ENCODE peak calls at places on chromosome 15, in five cellular contexts. H is tibial nerve, Z is stomach, Y is right cardiac atrium, J is adipocyte. K is an unnamed sample.
A peak's percentile ranks its signal among the peaks of the same experiment; 100 is the strongest.

GRCh38 chr15:74170845-74171578 is 2.5 kb upstream of the ISLR start:
- DNase-seq in H (peak; percentile 2), Z (peak; percentile 20), Y (no peak), J (no peak), K (no peak)

GRCh38 chr15:45729146-45729545 is 94.3 kb downstream of the SQOR start:
- DNase-seq in H (no peak), Z (no peak), Y (no peak), J (no peak), K (peak; percentile 11)

GRCh38 chr15:86942285-86942684 is 862.6 kb downstream of the AGBL1 start:
- DNase-seq in H (no peak), Z (no peak), Y (no peak), J (no peak), K (no peak)

GRCh38 chr15:76866008-76866407 is 39.1 kb downstream of the SCAPER start:
- DNase-seq in H (no peak), Z (no peak), Y (peak; percentile 28), J (peak; percentile 5), K (peak; percentile 29)

GRCh38 chr15:89551502-89551901 is 23.8 kb upstream of the TICRR start:
- DNase-seq in H (no peak), Z (no peak), Y (no peak), J (no peak), K (no peak)

GRCh38 chr15:68807249-68807648 is 13.4 kb downstream of the ANP32A start:
- DNase-seq in H (no peak), Z (no peak), Y (no peak), J (no peak), K (no peak)

GRCh38 chr15:48059786-48060185 is 61.0 kb upstream of the SLC24A5 start:
- DNase-seq in H (peak; percentile 49), Z (peak; percentile 68), Y (peak; percentile 81), J (peak; percentile 3), K (peak; percentile 39)

GRCh38 chr15:95919460-95919859 is 411.0 kb upstream of the NR2F2 start:
- DNase-seq in H (no peak), Z (no peak), Y (no peak), J (no peak), K (peak; percentile 10)

GRCh38 chr15:65066001-65066634 is 1.7 kb downstream of the RASL12 start:
- DNase-seq in H (no peak), Z (no peak), Y (no peak), J (no peak), K (peak; percentile 36)

GRCh38 chr15:95946946-95947345 is 383.6 kb upstream of the NR2F2 start:
- DNase-seq in H (no peak), Z (no peak), Y (no peak), J (no peak), K (no peak)

GRCh38 chr15:76994001-76994400 is 925 bp upstream of the PSTPIP1 start:
- DNase-seq in H (no peak), Z (peak; percentile 44), Y (peak; percentile 79), J (no peak), K (no peak)

GRCh38 chr15:31338879-31339557 is 12.4 kb downstream of the KLF13 start:
- DNase-seq in H (peak; percentile 58), Z (no peak), Y (peak; percentile 91), J (peak; percentile 74), K (peak; percentile 92)

GRCh38 chr15:36773698-36774097 is 194.3 kb downstream of the CDIN1 start:
- DNase-seq in H (no peak), Z (no peak), Y (no peak), J (no peak), K (no peak)

GRCh38 chr15:101221858-101222257 is 30.0 kb downstream of the CHSY1 start:
- DNase-seq in H (no peak), Z (no peak), Y (no peak), J (no peak), K (no peak)

GRCh38 chr15:52082197-52083036 is 30.2 kb downstream of the BCL2L10 start:
- DNase-seq in H (no peak), Z (no peak), Y (no peak), J (no peak), K (no peak)

GRCh38 chr15:63938486-63939061 is 104.8 kb upstream of the HERC1 start:
- DNase-seq in H (no peak), Z (no peak), Y (no peak), J (peak; percentile 23), K (peak; percentile 24)

GRCh38 chr15:90496791-90497190 is 32.9 kb upstream of the CRTC3 start:
- DNase-seq in H (no peak), Z (no peak), Y (no peak), J (no peak), K (peak; percentile 28)

GRCh38 chr15:52417501-52417900 is 111.2 kb downstream of the MYO5A start:
- DNase-seq in H (no peak), Z (no peak), Y (no peak), J (no peak), K (peak; percentile 50)

GRCh38 chr15:101167791-101168462 is 83.9 kb downstream of the CHSY1 start:
- DNase-seq in H (peak; percentile 55), Z (peak; percentile 42), Y (peak; percentile 91), J (peak; percentile 16), K (peak; percentile 95)

GRCh38 chr15:65071381-65071811 is 3.6 kb upstream of the RASL12 start:
- DNase-seq in H (no peak), Z (no peak), Y (peak; percentile 87), J (no peak), K (peak; percentile 54)

GRCh38 chr15:92425578-92426225 is 32.0 kb downstream of the ST8SIA2 start:
- DNase-seq in H (no peak), Z (no peak), Y (no peak), J (no peak), K (no peak)

GRCh38 chr15:70137975-70138374 is 40.3 kb upstream of the TLE3 start:
- DNase-seq in H (no peak), Z (no peak), Y (no peak), J (no peak), K (no peak)

GRCh38 chr15:31360843-31361763 is 34.5 kb downstream of the KLF13 start:
- DNase-seq in H (no peak), Z (peak; percentile 61), Y (peak; percentile 74), J (no peak), K (no peak)

GRCh38 chr15:21261965-21262850 is 178.1 kb downstream of the POTEB3 start:
- DNase-seq in H (no peak), Z (no peak), Y (peak; percentile 60), J (no peak), K (no peak)

GRCh38 chr15:52137432-52138357 is 25.1 kb upstream of the BCL2L10 start:
- DNase-seq in H (no peak), Z (peak; percentile 54), Y (no peak), J (no peak), K (no peak)

GRCh38 chr15:64697911-64698369 is 77.4 kb downstream of the RBPMS2 start:
- DNase-seq in H (no peak), Z (no peak), Y (no peak), J (peak; percentile 45), K (no peak)

DNA sequence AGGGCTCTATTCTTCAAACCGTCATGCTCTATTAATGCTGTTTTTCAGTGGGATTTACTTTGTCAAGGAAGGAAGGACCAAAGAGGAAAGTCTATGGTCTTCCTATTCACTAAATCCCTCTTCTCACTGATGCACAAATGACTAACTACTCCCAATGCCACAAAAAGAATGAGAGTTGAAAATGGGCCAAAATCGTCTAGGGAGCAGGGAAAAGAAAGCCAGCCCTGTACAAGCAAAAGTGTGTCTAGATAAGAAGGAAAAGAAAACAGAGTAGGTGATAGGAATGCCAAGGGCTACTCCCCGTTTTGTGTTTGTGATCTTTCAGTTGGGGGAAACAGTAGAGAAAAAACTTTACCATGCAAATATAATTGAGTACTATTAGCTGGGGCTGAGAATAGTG is 97.2 kb upstream of the TMCO5A start:
- DNase-seq in H (no peak), Z (no peak), Y (no peak), J (peak; percentile 27), K (peak; percentile 61)
- H3K4me3 ChIP-seq in H (no peak overlapping the region), Z (no peak overlapping the region), Y (no peak overlapping the region), J (no peak overlapping the region), K (no peak overlapping the region)

GRCh38 chr15:32898991-32899613 is 181.3 kb downstream of the GREM1 start:
- DNase-seq in H (no peak), Z (no peak), Y (no peak), J (no peak), K (no peak)
- H3K4me3 ChIP-seq in H (no peak overlapping the region), Z (no peak overlapping the region), Y (no peak overlapping the region), J (no peak overlapping the region), K (no peak overlapping the region)

GRCh38 chr15:99438691-99439523 is 126.9 kb upstream of the MEF2A start:
- DNase-seq in H (no peak), Z (peak; percentile 18), Y (no peak), J (peak; percentile 60), K (no peak)
- H3K4me3 ChIP-seq in H (no peak overlapping the region), Z (no peak overlapping the region), Y (no peak overlapping the region), J (no peak overlapping the region), K (no peak overlapping the region)

GRCh38 chr15:29674661-29675533 is 147.4 kb downstream of the TJP1 start:
- DNase-seq in H (no peak), Z (peak; percentile 85), Y (peak; percentile 79), J (peak; percentile 70), K (peak; percentile 52)
- H3K4me3 ChIP-seq in H (peak overlapping the region; percentile 57), Z (peak overlapping the region; percentile 63), Y (peak overlapping the region; percentile 58), J (peak overlapping the region; percentile 75), K (peak overlapping the region; percentile 56)

GRCh38 chr15:71198846-71199245 is 83.6 kb downstream of the THSD4 start:
- DNase-seq in H (no peak), Z (no peak), Y (no peak), J (no peak), K (no peak)
- H3K4me3 ChIP-seq in H (no peak overlapping the region), Z (no peak overlapping the region), Y (no peak overlapping the region), J (no peak overlapping the region), K (no peak overlapping the region)

GRCh38 chr15:79459666-79460065 is 27.5 kb downstream of the MINAR1 start:
- DNase-seq in H (no peak), Z (no peak), Y (no peak), J (no peak), K (no peak)
- H3K4me3 ChIP-seq in H (no peak overlapping the region), Z (no peak overlapping the region), Y (no peak overlapping the region), J (no peak overlapping the region), K (no peak overlapping the region)

GRCh38 chr15:60390931-60391501 is 6.8 kb downstream of the ANXA2 start:
- DNase-seq in H (no peak), Z (peak; percentile 42), Y (peak; percentile 55), J (peak; percentile 91), K (peak; percentile 84)
- H3K4me3 ChIP-seq in H (no peak overlapping the region), Z (no peak overlapping the region), Y (no peak overlapping the region), J (peak overlapping the region; percentile 98), K (peak overlapping the region; percentile 34)

DNA sequence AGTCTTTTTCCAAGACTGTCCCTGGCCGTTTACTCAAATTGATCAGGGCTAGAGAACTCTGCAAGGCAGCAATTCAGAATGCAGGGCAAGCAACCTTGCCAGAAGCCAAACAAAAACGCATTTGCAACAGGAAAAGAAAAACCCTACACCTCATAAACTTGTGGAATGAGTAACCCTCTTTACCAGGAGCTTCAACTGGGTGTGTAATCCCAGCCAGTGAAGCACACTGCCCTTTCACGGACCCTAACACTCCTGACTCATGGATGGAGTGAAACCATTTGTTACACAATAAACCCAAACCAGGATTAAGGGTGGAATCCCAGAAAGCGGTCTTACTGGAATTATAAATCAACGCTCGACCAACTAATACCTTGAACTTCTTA is 14.8 kb upstream of the LDHAL6B start:
- DNase-seq in H (no peak), Z (no peak), Y (no peak), J (peak; percentile 82), K (peak; percentile 83)
- H3K4me3 ChIP-seq in H (no peak overlapping the region), Z (no peak overlapping the region), Y (no peak overlapping the region), J (peak overlapping the region; percentile 14), K (no peak overlapping the region)